ENCODE peak calls at places on chromosome 7, in eight cellular contexts. V is left lung, Q is AG04450, L is dorsolateral prefrontal cortex, W is tibial nerve, H is left ventricle myocardium inferior, X is AG09319, U is A549. I is an unnamed sample.
A peak's percentile ranks its signal among the peaks of the same experiment; 100 is the strongest.

GRCh38 chr7:39733881-39734571 is 110.7 kb downstream of the RALA start:
- DNase-seq in U (no peak), L (no peak), W (no peak), Q (peak; percentile 85), H (no peak), X (peak; percentile 79), V (no peak), I (no peak)

GRCh38 chr7:27079234-27079975 is 16.4 kb downstream of the HOXA1 start:
- DNase-seq in V (no peak), X (no peak), Q (no peak), L (no peak), H (no peak), U (no peak), W (no peak), I (no peak)

GRCh38 chr7:138625849-138626230 is 75.3 kb downstream of the SVOPL start:
- DNase-seq in Q (no peak), L (no peak), W (no peak), H (no peak), U (no peak), V (no peak), X (no peak), I (no peak)

GRCh38 chr7:15345216-15345615 is 216.6 kb downstream of the AGMO start:
- DNase-seq in V (no peak), W (no peak), U (no peak), L (no peak), Q (no peak), X (no peak), H (no peak), I (no peak)

GRCh38 chr7:157495594-157495993 is 158.8 kb downstream of the DNAJB6 start:
- DNase-seq in H (no peak), V (no peak), Q (no peak), X (no peak), W (no peak), L (no peak), U (no peak), I (no peak)

GRCh38 chr7:115359119-115359518 is 437.2 kb downstream of the MDFIC start:
- DNase-seq in W (no peak), H (no peak), L (no peak), Q (no peak), U (no peak), X (no peak), V (no peak), I (no peak)

GRCh38 chr7:69412331-69413146 is 185.7 kb upstream of the AUTS2 start:
- DNase-seq in Q (no peak), H (peak; percentile 20), V (no peak), U (peak; percentile 96), X (no peak), L (no peak), W (no peak), I (no peak)

GRCh38 chr7:7641129-7641663 is 644 bp downstream of the UMAD1 start:
- DNase-seq in Q (no peak), L (no peak), H (no peak), X (no peak), U (peak; percentile 24), V (no peak), W (no peak), I (no peak)

GRCh38 chr7:12139421-12139820 is 71.7 kb upstream of the TMEM106B start:
- DNase-seq in W (no peak), H (no peak), X (no peak), U (no peak), L (no peak), Q (no peak), V (no peak), I (no peak)

GRCh38 chr7:42596737-42597136 is 315.1 kb downstream of the C7orf25 start:
- DNase-seq in X (no peak), H (no peak), W (no peak), L (no peak), V (no peak), U (no peak), Q (no peak), I (no peak)

GRCh38 chr7:28979791-28980190 is 21.7 kb upstream of the TRIL start:
- DNase-seq in U (no peak), H (peak; percentile 52), V (no peak), W (no peak), Q (no peak), L (no peak), X (no peak), I (no peak)

GRCh38 chr7:55472928-55473725 is 99.2 kb downstream of the VOPP1 start:
- DNase-seq in Q (no peak), X (no peak), L (peak; percentile 23), V (peak; percentile 13), W (no peak), H (no peak), U (no peak), I (no peak)

GRCh38 chr7:42342381-42342780 is 105.4 kb upstream of the GLI3 start:
- DNase-seq in U (no peak), L (no peak), H (no peak), W (no peak), X (no peak), V (no peak), Q (no peak), I (no peak)

GRCh38 chr7:43394441-43395130 is 188.3 kb upstream of the STK17A start:
- DNase-seq in Q (no peak), U (no peak), L (no peak), V (no peak), X (no peak), H (no peak), W (no peak), I (no peak)

GRCh38 chr7:124042826-124043225 is 10.0 kb upstream of the TMEM229A start:
- DNase-seq in W (no peak), X (no peak), Q (no peak), L (no peak), V (no peak), H (no peak), U (no peak), I (no peak)

GRCh38 chr7:117872565-117873055 is 631 bp downstream of the CTTNBP2 start:
- DNase-seq in L (peak; percentile 77), U (no peak), Q (no peak), W (peak; percentile 16), V (no peak), X (no peak), H (peak; percentile 29), I (peak; percentile 54)

GRCh38 chr7:117873933-117874530 is 791 bp upstream of the CTTNBP2 start:
- DNase-seq in X (no peak), H (no peak), U (no peak), Q (no peak), V (no peak), W (no peak), L (no peak), I (no peak)

GRCh38 chr7:117873056-117873932 is at the start of gene CTTNBP2:
- DNase-seq in L (peak; percentile 45), Q (no peak), V (peak; percentile 49), W (peak; percentile 23), H (peak; percentile 63), U (peak; percentile 21), X (no peak), I (peak; percentile 81)

GRCh38 chr7:117871778-117872538 is 1.3 kb downstream of the CTTNBP2 start:
- DNase-seq in Q (no peak), U (no peak), H (peak; percentile 17), X (no peak), W (no peak), V (no peak), L (peak; percentile 44), I (peak; percentile 55)

DNA sequence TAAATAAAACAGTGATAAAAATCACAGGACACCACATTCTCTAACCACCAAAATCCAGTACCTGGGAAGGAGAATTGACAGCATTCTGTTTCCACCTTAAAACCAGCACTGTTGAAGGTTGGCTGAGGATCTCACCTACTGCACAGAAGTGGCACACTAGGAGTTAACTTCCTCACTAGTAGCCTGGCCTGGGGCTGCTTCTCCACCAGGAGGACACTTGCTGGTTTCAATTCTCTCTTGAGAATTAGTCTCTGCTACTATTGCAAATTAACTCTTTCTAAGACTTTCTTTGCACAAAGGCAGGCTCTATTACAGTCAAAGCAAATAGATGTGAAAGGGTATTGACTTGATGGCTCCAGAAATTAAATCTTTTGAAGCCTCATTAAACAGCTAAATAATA is 2.3 kb upstream of the CTTNBP2 start:
- DNase-seq in W (no peak), L (no peak), U (no peak), Q (no peak), V (no peak), H (no peak), X (no peak), I (peak; percentile 45)
- TF ChIP-seq CTCF in W (no peak), L (no peak), U (no peak), Q (peak; percentile 52), V (no peak), H (peak; percentile 37), X (no peak), I (peak; percentile 47)

GRCh38 chr7:4561775-4562174 is 120.3 kb upstream of the FOXK1 start:
- DNase-seq in U (no peak), V (no peak), W (no peak), X (no peak), Q (no peak), L (no peak), H (no peak), I (no peak)
- TF ChIP-seq CTCF in U (peak; percentile 22), V (no peak), W (no peak), X (no peak), Q (no peak), L (no peak), H (no peak), I (no peak)

GRCh38 chr7:105473163-105473562 is 48.9 kb downstream of the PUS7 start:
- DNase-seq in U (no peak), X (peak; percentile 64), H (no peak), V (no peak), Q (peak; percentile 65), L (no peak), W (no peak), I (no peak)
- TF ChIP-seq CTCF in U (no peak), X (no peak), H (no peak), V (no peak), Q (no peak), L (no peak), W (no peak), I (no peak)

GRCh38 chr7:130957722-130958360 is 223.8 kb upstream of the KLF14 start:
- DNase-seq in V (no peak), W (no peak), X (no peak), U (no peak), H (no peak), L (no peak), Q (no peak), I (no peak)

GRCh38 chr7:130961128-130961601 is 227.2 kb upstream of the KLF14 start:
- DNase-seq in X (no peak), W (no peak), U (no peak), L (no peak), Q (no peak), H (no peak), V (no peak), I (no peak)

GRCh38 chr7:130960208-130960988 is 226.4 kb upstream of the KLF14 start:
- DNase-seq in Q (peak; percentile 96), X (peak; percentile 95), H (no peak), L (no peak), V (no peak), W (no peak), U (peak; percentile 59), I (no peak)

GRCh38 chr7:130958846-130959245 is 224.8 kb upstream of the KLF14 start:
- DNase-seq in H (no peak), X (no peak), Q (no peak), U (no peak), V (no peak), W (no peak), L (no peak), I (no peak)

DNA sequence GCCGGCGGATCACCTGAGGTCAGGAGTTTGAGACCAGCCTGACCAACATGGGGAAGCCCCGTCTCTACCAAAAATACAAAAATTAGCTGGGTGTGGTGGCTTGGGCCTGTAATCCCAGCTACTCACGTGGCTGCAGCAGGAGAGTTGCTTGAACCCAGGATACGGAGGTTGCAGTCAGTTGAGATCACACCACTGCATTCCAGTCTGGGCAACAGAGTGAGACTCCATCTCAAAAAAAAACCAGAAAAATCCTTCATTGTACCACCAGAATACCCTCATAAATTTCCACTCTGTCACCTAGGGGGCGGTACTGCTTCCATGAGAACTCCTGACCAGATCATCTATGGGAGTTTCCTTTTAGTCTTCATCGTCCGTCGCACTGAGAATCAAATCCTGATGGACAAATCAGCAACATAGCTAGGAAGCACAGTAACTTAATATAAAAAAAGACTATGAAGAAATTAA is 225.8 kb upstream of the KLF14 start:
- DNase-seq in Q (no peak), H (no peak), W (no peak), V (no peak), L (no peak), U (peak; percentile 73), X (peak; percentile 64), I (no peak)
- TF ChIP-seq CTCF in Q (peak; percentile 60), H (peak; percentile 10), W (peak; percentile 25), V (no peak), L (no peak), U (peak; percentile 77), X (peak; percentile 65), I (peak; percentile 32)